ENCODE peak calls at places on chromosomes 13 and 19, in six cellular contexts. B is caudate nucleus, D is H9, L is GM23338, V is colonic mucosa, A is fibroblast of lung. S is an unnamed sample.

GRCh38 chr13:106736941-106737340 is 169.0 kb upstream of the ARGLU1 start:
- DNase-seq in L (no peak), B (no peak), D (no peak), V (no peak), A (no peak), S (no peak)

GRCh38 chr19:21850636-21851255 is 14.8 kb upstream of the ZNF43 start:
- DNase-seq in L (no peak), A (peak; percentile 13), D (no peak), B (no peak), V (no peak), S (no peak)

GRCh38 chr13:49976314-49977258 is 20.3 kb upstream of the TRIM13 start:
- DNase-seq in L (peak; percentile 93), V (peak; percentile 79), A (peak; percentile 63), B (peak; percentile 12), D (peak; percentile 70), S (no peak)

GRCh38 chr13:33230178-33230881 is 55.2 kb downstream of the STARD13 start:
- DNase-seq in L (no peak), D (no peak), V (no peak), B (no peak), A (peak; percentile 71), S (no peak)

GRCh38 chr19:54434862-54435174 is 14.2 kb upstream of the LENG8 start:
- DNase-seq in L (peak; percentile 56), D (no peak), A (no peak), V (no peak), B (no peak), S (no peak)

GRCh38 chr13:67390462-67391093 is 160.4 kb upstream of the PCDH9 start:
- DNase-seq in V (no peak), B (no peak), L (no peak), D (no peak), A (peak; percentile 66), S (no peak)

GRCh38 chr19:48127561-48127960 is 16.9 kb upstream of the PLA2G4C start:
- DNase-seq in B (no peak), D (no peak), V (no peak), A (no peak), L (no peak), S (no peak)

GRCh38 chr19:20028611-20029010 is 10.7 kb downstream of the ZNF682 start:
- DNase-seq in A (no peak), B (peak; percentile 4), V (no peak), D (no peak), L (no peak), S (no peak)

GRCh38 chr19:41691268-41691970 is 3.3 kb upstream of the CEACAM7 start:
- DNase-seq in B (no peak), L (peak; percentile 78), A (no peak), V (peak; percentile 55), D (peak; percentile 61), S (no peak)

GRCh38 chr13:29508874-29509249 is 86.6 kb downstream of the SLC7A1 start:
- DNase-seq in B (no peak), V (no peak), D (no peak), A (no peak), L (no peak), S (no peak)
- H3K27ac ChIP-seq in B (no peak overlapping the region), V (no peak overlapping the region), D (no peak overlapping the region), A (no peak overlapping the region), L (peak overlapping the region; percentile 32), S (no peak overlapping the region)

DNA sequence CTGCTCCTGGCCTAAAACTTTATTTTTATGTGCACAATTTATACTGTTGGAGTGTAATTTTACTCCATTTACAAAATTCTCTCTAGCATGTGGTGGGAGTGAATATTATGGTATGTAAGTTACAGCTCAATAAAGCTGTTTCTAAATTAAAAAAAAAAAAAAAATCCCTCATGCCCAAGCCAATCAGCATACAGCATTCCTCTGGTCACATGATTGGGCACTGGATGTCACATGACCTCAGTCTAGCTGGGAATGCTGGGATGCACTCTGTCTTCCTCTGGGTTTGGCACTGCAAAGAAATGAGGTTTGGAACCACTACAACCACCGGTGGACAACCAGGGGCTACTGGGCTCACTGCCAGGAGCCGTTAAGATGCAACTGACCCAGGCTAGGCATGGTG is 67.6 kb downstream of the ZNF557 start:
- DNase-seq in D (no peak), B (no peak), V (no peak), L (no peak), A (no peak), S (no peak)
- H3K27ac ChIP-seq in D (no peak overlapping the region), B (no peak overlapping the region), V (no peak overlapping the region), L (no peak overlapping the region), A (no peak overlapping the region), S (no peak overlapping the region)

GRCh38 chr13:111644750-111645149 is 324.3 kb downstream of the TEX29 start:
- DNase-seq in L (no peak), A (no peak), D (no peak), V (no peak), B (no peak), S (no peak)

GRCh38 chr13:111645198-111645597 is 324.8 kb downstream of the TEX29 start:
- DNase-seq in V (no peak), D (no peak), L (no peak), B (no peak), A (no peak), S (no peak)

GRCh38 chr13:111640476-111640875 is 320.0 kb downstream of the TEX29 start:
- DNase-seq in V (no peak), D (no peak), L (no peak), B (no peak), A (no peak), S (no peak)

GRCh38 chr13:111639994-111640393 is 319.6 kb downstream of the TEX29 start:
- DNase-seq in L (no peak), A (no peak), V (no peak), D (peak; percentile 21), B (no peak), S (no peak)

GRCh38 chr13:111642156-111642767 is 321.8 kb downstream of the TEX29 start:
- DNase-seq in D (peak; percentile 8), V (no peak), B (no peak), L (no peak), A (no peak), S (no peak)
- H3K27ac ChIP-seq in D (no peak overlapping the region), V (no peak overlapping the region), B (no peak overlapping the region), L (no peak overlapping the region), A (no peak overlapping the region), S (no peak overlapping the region)

DNA sequence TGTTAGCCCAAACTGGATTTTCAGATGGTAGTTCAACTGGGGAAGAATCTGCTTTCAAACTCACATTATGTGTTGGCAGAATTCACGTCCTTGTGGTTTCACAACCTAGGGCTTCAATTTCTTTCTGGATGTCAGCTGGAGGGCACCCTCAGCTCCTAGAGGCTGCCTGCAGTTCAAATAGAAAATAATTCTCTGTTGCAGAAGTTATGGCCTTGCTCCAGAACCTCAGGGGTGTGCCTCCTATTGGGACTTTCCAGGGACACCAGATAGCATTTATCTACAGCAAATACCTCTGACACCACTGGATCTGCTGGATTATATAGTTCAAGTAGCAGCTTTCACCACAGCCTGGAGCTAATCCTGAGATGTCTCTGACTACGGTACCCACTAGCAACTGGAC is 11.8 kb upstream of the RB1 start:
- DNase-seq in L (no peak), B (no peak), V (no peak), A (no peak), D (no peak), S (no peak)
- H3K27ac ChIP-seq in L (no peak overlapping the region), B (no peak overlapping the region), V (no peak overlapping the region), A (no peak overlapping the region), D (no peak overlapping the region), S (no peak overlapping the region)

GRCh38 chr19:16371540-16371986 is 46.9 kb downstream of the KLF2 start:
- DNase-seq in B (no peak), D (no peak), V (peak; percentile 85), L (no peak), A (no peak), S (no peak)

GRCh38 chr19:16370671-16371391 is 46.2 kb downstream of the KLF2 start:
- DNase-seq in L (no peak), V (no peak), B (no peak), D (no peak), A (no peak), S (no peak)

GRCh38 chr19:16373079-16373478 is 48.5 kb downstream of the KLF2 start:
- DNase-seq in D (no peak), B (no peak), A (no peak), V (no peak), L (no peak), S (no peak)

GRCh38 chr19:16373539-16373938 is 48.9 kb downstream of the KLF2 start:
- DNase-seq in L (no peak), B (no peak), V (no peak), D (no peak), A (peak; percentile 47), S (no peak)

DNA sequence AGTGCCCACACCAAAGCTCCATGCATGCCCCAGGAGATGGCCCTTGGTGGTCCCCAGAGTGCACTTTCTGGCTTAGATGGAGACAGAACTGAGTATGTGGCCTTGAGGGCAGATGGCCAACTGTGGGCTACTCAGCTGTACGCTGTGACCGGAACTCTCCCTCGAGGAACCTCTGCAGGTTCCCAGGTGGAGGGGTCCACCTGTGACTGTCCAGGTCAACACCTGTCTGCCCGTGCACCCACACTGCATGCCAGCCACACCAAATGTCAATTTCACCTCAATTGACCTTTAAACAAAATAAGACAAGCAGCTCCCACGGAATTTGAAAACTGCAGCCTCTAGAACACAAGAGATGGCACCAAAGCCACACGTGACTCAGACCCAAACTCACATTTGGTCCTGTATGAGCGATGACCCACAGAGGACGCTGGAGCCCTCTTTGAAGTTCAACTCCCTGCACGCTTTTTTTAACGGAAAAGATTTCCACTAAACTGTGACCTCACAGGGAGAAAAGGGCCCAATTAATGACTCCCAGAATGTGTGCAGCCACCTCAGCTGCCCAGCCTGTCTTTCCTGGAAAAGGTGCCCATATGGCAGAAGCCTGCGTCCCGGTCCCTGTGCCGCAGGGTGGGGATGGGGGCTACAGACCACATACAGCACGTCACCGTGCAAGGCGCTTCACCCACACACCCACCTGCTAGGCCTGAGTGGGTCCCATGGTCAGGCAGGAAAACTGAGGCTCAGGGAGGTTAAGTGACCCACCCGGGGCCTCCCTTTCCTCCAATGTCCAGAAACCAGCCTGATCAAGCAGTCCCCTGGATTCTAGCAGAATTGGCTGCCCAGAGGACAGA is 47.7 kb downstream of the KLF2 start:
- DNase-seq in B (no peak), D (no peak), V (no peak), A (no peak), L (no peak), S (no peak)
- H3K27ac ChIP-seq in B (no peak overlapping the region), D (no peak overlapping the region), V (peak overlapping the region; percentile 71), A (peak overlapping the region; percentile 40), L (no peak overlapping the region), S (no peak overlapping the region)

GRCh38 chr13:21895769-21896168 is 224.9 kb downstream of the FGF9 start:
- DNase-seq in L (no peak), B (no peak), D (no peak), V (peak; percentile 70), A (no peak), S (no peak)
- H3K27ac ChIP-seq in L (no peak overlapping the region), B (no peak overlapping the region), D (no peak overlapping the region), V (peak overlapping the region; percentile 53), A (no peak overlapping the region), S (no peak overlapping the region)

DNA sequence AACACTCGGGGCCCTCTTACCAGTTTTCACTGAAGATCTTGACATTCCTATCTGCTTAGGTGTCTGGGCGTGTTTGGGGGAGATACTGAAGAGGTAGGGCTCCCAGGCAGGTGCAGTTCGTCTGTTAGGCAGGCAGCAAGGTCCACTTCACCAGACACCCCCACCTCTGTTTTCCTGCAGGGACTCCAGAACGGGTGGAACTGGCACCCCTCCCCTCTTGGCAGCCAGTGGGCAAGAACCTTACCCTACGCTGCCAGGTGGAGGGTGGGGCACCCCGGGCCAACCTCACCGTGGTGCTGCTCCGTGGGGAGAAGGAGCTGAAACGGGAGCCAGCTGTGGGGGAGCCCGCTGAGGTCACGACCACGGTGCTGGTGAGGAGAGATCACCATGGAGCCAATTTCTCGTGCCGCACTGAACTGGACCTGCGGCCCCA is 3.4 kb upstream of the ICAM4 start:
- DNase-seq in D (no peak), L (no peak), V (no peak), B (no peak), A (no peak), S (no peak)
- H3K27ac ChIP-seq in D (no peak overlapping the region), L (no peak overlapping the region), V (no peak overlapping the region), B (no peak overlapping the region), A (no peak overlapping the region), S (no peak overlapping the region)

S was measured in epithelial cell of prostate.